ENCODE peak calls at places on chromosomes 13 and 19, in four cellular contexts. U, Z, Q and D are unnamed samples. For H3K4me1, the result is how much of the 10 kb centered on the place peaks cover.

GRCh38 chr13:111946214-111946613 is 120.7 kb upstream of the SOX1 start:
- DNase-seq in U (no peak), Q (peak), Z (no peak), D (no peak)

GRCh38 chr19:48900477-48901452 is 653 bp downstream of the NUCB1 start:
- DNase-seq in Q (peak), U (no peak), Z (peak), D (no peak)

GRCh38 chr19:51311388-51312257 is at the start of gene IGLON5:
- DNase-seq in Z (no peak), Q (peak), U (no peak), D (no peak)

GRCh38 chr13:42876270-42876714 is 94.9 kb downstream of the FAM216B start:
- DNase-seq in Z (no peak), Q (no peak), U (no peak), D (no peak)

GRCh38 chr13:100409132-100409531 is 179.5 kb downstream of the GGACT start:
- DNase-seq in Q (no peak), U (no peak), Z (no peak), D (no peak)

GRCh38 chr13:90766503-90766902 is 581.0 kb upstream of the MIR17HG start:
- DNase-seq in Z (no peak), U (no peak), Q (no peak), D (no peak)

GRCh38 chr13:110228936-110229904 is 77.7 kb downstream of the COL4A1 start:
- DNase-seq in Z (no peak), U (no peak), Q (no peak), D (no peak)

GRCh38 chr19:45331411-45331810 is 8.7 kb upstream of the CKM start:
- DNase-seq in U (no peak), Q (no peak), Z (no peak), D (no peak)

GRCh38 chr19:31553112-31553843 is 204.0 kb upstream of the TSHZ3 start:
- DNase-seq in Z (no peak), U (no peak), Q (no peak), D (no peak)

GRCh38 chr13:65855276-65855675 is 1374.9 kb downstream of the PCDH9 start:
- DNase-seq in U (no peak), Q (no peak), Z (no peak), D (no peak)

GRCh38 chr13:74066937-74067336 is 67.3 kb downstream of the KLF12 start:
- DNase-seq in Z (no peak), Q (no peak), U (no peak), D (no peak)

GRCh38 chr19:45075215-45076028 is 856 bp downstream of the ZNF296 start:
- DNase-seq in Z (peak), Q (peak), U (peak), D (peak)

GRCh38 chr19:44951179-44952159 is 3.7 kb upstream of the CLPTM1 start:
- DNase-seq in Z (peak), Q (no peak), U (peak), D (peak)

GRCh38 chr19:43783636-43784035 is 2.9 kb upstream of the KCNN4 start:
- DNase-seq in U (no peak), Q (no peak), Z (no peak), D (no peak)

GRCh38 chr19:43789029-43789428 is 8.3 kb upstream of the KCNN4 start:
- DNase-seq in Q (no peak), Z (no peak), U (no peak), D (no peak)

GRCh38 chr19:43784981-43785808 is 4.4 kb upstream of the KCNN4 start:
- DNase-seq in U (peak), Q (peak), Z (peak), D (peak)

GRCh38 chr19:43784251-43784980 is 3.6 kb upstream of the KCNN4 start:
- DNase-seq in U (no peak), Q (no peak), Z (peak), D (no peak)

GRCh38 chr19:43786665-43787064 is 5.9 kb upstream of the KCNN4 start:
- DNase-seq in U (no peak), Q (no peak), Z (no peak), D (no peak)
- TF ChIP-seq POLR2A in U (no peak), Q (no peak), Z (no peak), D (no peak)

GRCh38 chr19:18344546-18344945 is 4.1 kb downstream of the PGPEP1 start:
- DNase-seq in U (no peak), Q (no peak), Z (no peak), D (no peak)
- H3K4me1 ChIP-seq in U (under half), Q (under half), Z (under half), D (under half)

GRCh38 chr19:572891-573825 is 762 bp downstream of the BSG start:
- DNase-seq in Q (peak), U (peak), Z (peak), D (peak)

GRCh38 chr19:570315-570714 is 2.1 kb upstream of the BSG start:
- DNase-seq in Q (no peak), Z (no peak), U (no peak), D (no peak)

GRCh38 chr19:574658-575526 is 2.5 kb downstream of the BSG start:
- DNase-seq in Q (no peak), U (peak), Z (no peak), D (peak)

GRCh38 chr19:572140-572890 is at the start of gene BSG:
- DNase-seq in Q (peak), U (peak), Z (peak), D (peak)

GRCh38 chr19:571127-571974 is 1.0 kb upstream of the BSG start:
- DNase-seq in U (peak), Z (peak), Q (peak), D (peak)
- TF ChIP-seq POLR2A in U (no peak), Z (no peak), Q (no peak), D (no peak)

DNA sequence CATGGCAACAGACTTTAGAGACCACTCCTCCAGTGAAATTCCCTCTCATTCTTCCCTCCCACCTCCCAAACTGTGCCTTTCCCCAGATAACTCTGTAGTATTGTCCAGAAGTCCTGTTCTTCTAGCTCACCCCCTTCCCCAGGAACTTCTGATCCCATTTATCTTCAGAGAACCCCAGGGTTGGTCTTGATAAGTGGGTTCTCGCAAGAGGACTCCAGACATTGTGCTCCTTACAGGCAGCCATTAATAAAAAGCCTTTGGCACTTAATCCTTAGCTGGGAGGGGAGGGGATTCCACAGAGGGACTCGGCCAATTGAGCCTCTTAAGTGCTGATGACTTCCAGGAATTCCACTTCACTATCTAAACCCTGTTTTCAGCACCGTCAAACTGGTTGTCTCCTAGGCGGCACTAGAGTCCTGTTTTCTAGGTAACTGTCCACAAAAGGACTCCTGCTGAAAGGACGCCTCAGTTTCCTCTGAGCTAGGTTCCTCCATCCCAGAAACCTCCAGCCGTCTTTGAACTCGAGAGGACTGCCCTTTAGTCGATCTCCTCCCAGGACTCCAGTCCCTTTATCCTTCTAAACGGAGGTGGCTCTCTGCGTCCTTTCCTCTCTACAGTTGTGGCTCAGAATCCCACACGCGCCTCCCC is 2.0 kb downstream of the LTBP4 start:
- DNase-seq in U (no peak), Q (no peak), Z (no peak), D (peak)
- H3K4me1 ChIP-seq in U (half or more), Q (half or more), Z (under half), D (half or more)

GRCh38 chr19:12788682-12789097 is 2.6 kb upstream of the JUNB start:
- DNase-seq in Z (peak), Q (peak), U (peak), D (peak)

GRCh38 chr19:12786950-12787349 is 4.3 kb upstream of the JUNB start:
- DNase-seq in Z (no peak), Q (no peak), U (no peak), D (no peak)

GRCh38 chr19:12787458-12787857 is 3.8 kb upstream of the JUNB start:
- DNase-seq in Q (no peak), Z (no peak), U (no peak), D (peak)

GRCh38 chr19:12789098-12789903 is 2.0 kb upstream of the JUNB start:
- DNase-seq in Q (no peak), Z (no peak), U (no peak), D (no peak)

GRCh38 chr19:12788025-12788681 is 3.1 kb upstream of the JUNB start:
- DNase-seq in Q (no peak), Z (no peak), U (no peak), D (no peak)
- TF ChIP-seq POLR2A in Q (no peak), Z (no peak), U (no peak), D (no peak)

DNA sequence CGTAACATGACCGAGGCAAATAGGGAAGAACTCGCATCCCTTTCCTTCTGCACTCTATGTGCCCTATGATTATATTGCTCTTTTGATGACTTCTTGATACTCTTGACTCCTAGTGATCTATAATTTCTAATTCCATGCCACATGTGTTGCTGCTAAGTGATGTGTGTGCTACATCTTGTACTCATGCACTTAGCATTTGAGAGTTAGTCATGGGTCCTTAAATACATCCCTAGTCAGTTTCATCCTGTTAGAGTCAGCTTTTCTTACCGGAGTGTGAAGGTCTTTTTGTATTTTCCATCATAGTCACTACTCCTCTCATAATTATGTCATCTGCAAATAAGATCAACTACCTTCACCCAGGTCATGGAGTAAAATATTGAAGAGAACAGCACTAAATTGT is 30.3 kb downstream of the RXFP2 start:
- DNase-seq in Q (no peak), U (no peak), Z (no peak), D (no peak)
- H3K4me1 ChIP-seq in Q (under half), U (under half), Z (under half), D (under half)